ENCODE peak calls at places on chromosomes 5 and 9, in four cellular contexts. B is type B pancreatic cell, L is aorta, A is transverse colon. Z is an unnamed sample.

GRCh38 chr5:10535237-10535530 is 28.7 kb upstream of the ANKRD33B start:
- DNase-seq in L (peak), B (no peak), A (no peak), Z (no peak)

GRCh38 chr9:17531642-17532254 is 47.1 kb upstream of the SH3GL2 start:
- DNase-seq in B (no peak), A (peak), L (no peak), Z (peak)

GRCh38 chr5:125043781-125044391 is 297.4 kb upstream of the ZNF608 start:
- DNase-seq in B (no peak), A (peak), L (no peak), Z (peak)

GRCh38 chr9:75941066-75941465 is 50.6 kb downstream of the PCSK5 start:
- DNase-seq in B (no peak), L (no peak), A (peak), Z (no peak)

GRCh38 chr5:169356811-169357210 is 55.9 kb upstream of the SLIT3 start:
- DNase-seq in A (no peak), B (no peak), L (no peak), Z (no peak)

GRCh38 chr9:133141833-133142594 is 21.0 kb upstream of the RALGDS start:
- DNase-seq in B (no peak), L (peak), A (peak), Z (no peak)

GRCh38 chr5:53983568-53984465 is 326.6 kb downstream of the ARL15 start:
- DNase-seq in A (no peak), B (no peak), L (no peak), Z (peak)

GRCh38 chr5:108340131-108340530 is 41.8 kb downstream of the FBXL17 start:
- DNase-seq in B (no peak), A (no peak), L (no peak), Z (no peak)

GRCh38 chr5:147826351-147826750 is 5.1 kb downstream of the SPINK1 start:
- DNase-seq in L (no peak), A (no peak), B (no peak), Z (no peak)

GRCh38 chr5:67020231-67020630 is 176.4 kb downstream of the CD180 start:
- DNase-seq in B (no peak), A (no peak), L (no peak), Z (no peak)

GRCh38 chr9:131784882-131785281 is 45.0 kb upstream of the RAPGEF1 start:
- DNase-seq in L (no peak), B (no peak), A (no peak), Z (no peak)

Z was measured in fibroblast of lung.